ENCODE peak calls at places on chromosomes 2 and 18, in ten cellular contexts. One of them, this sample, is unnamed.

GRCh38 chr2:31688282-31688681 is 107.5 kb upstream of the SRD5A2 start:
- DNase-seq in GM13976: no peak
- DNase-seq in cardiac fibroblast: peak; percentile 19
- DNase-seq in GM10248: no peak
- DNase-seq in pancreas: no peak
- DNase-seq in upper lobe of right lung: no peak
- DNase-seq in endodermal cell: no peak
- DNase-seq in thyroid gland: no peak
- DNase-seq in adrenal gland: no peak
- DNase-seq in GM06990: no peak
- DNase-seq in this sample: peak; percentile 35

GRCh38 chr2:171210864-171211431 is 50.3 kb upstream of the TLK1 start:
- DNase-seq in pancreas: no peak
- DNase-seq in GM10248: peak; percentile 63
- DNase-seq in GM06990: peak; percentile 36
- DNase-seq in endodermal cell: no peak
- DNase-seq in thyroid gland: no peak
- DNase-seq in GM13976: peak; percentile 67
- DNase-seq in upper lobe of right lung: no peak
- DNase-seq in cardiac fibroblast: no peak
- DNase-seq in adrenal gland: no peak
- DNase-seq in this sample: peak; percentile 62

GRCh38 chr2:150663143-150663542 is 175.7 kb upstream of the RND3 start:
- DNase-seq in cardiac fibroblast: peak; percentile 95
- DNase-seq in GM06990: no peak
- DNase-seq in pancreas: no peak
- DNase-seq in endodermal cell: no peak
- DNase-seq in GM10248: no peak
- DNase-seq in thyroid gland: no peak
- DNase-seq in adrenal gland: no peak
- DNase-seq in GM13976: no peak
- DNase-seq in upper lobe of right lung: no peak
- DNase-seq in this sample: no peak

GRCh38 chr2:186853871-186854435 is 5.0 kb upstream of the ZSWIM2 start:
- DNase-seq in GM10248: no peak
- DNase-seq in GM13976: no peak
- DNase-seq in adrenal gland: no peak
- DNase-seq in upper lobe of right lung: no peak
- DNase-seq in thyroid gland: no peak
- DNase-seq in cardiac fibroblast: no peak
- DNase-seq in GM06990: no peak
- DNase-seq in endodermal cell: no peak
- DNase-seq in pancreas: no peak
- DNase-seq in this sample: no peak

GRCh38 chr2:165791811-165792454 is 2.1 kb downstream of the GALNT3 start:
- DNase-seq in GM10248: no peak
- DNase-seq in upper lobe of right lung: no peak
- DNase-seq in cardiac fibroblast: no peak
- DNase-seq in thyroid gland: no peak
- DNase-seq in GM06990: no peak
- DNase-seq in pancreas: no peak
- DNase-seq in endodermal cell: no peak
- DNase-seq in GM13976: no peak
- DNase-seq in adrenal gland: no peak
- DNase-seq in this sample: no peak

GRCh38 chr2:62304429-62305417 is 108.8 kb downstream of the B3GNT2 start:
- DNase-seq in pancreas: no peak
- DNase-seq in cardiac fibroblast: peak; percentile 97
- DNase-seq in GM13976: no peak
- DNase-seq in upper lobe of right lung: peak; percentile 83
- DNase-seq in GM06990: peak; percentile 53
- DNase-seq in thyroid gland: no peak
- DNase-seq in endodermal cell: peak; percentile 87
- DNase-seq in adrenal gland: peak; percentile 82
- DNase-seq in GM10248: no peak
- DNase-seq in this sample: peak; percentile 100

GRCh38 chr2:36184848-36185247 is 170.7 kb upstream of the CRIM1 start:
- DNase-seq in pancreas: no peak
- DNase-seq in thyroid gland: no peak
- DNase-seq in adrenal gland: no peak
- DNase-seq in endodermal cell: no peak
- DNase-seq in GM06990: no peak
- DNase-seq in GM10248: no peak
- DNase-seq in upper lobe of right lung: no peak
- DNase-seq in cardiac fibroblast: no peak
- DNase-seq in GM13976: no peak
- DNase-seq in this sample: no peak

GRCh38 chr18:76494181-76494540 is 881 bp downstream of the ZNF516 start:
- DNase-seq in cardiac fibroblast: peak; percentile 47
- DNase-seq in upper lobe of right lung: no peak
- DNase-seq in GM13976: no peak
- DNase-seq in thyroid gland: peak; percentile 53
- DNase-seq in GM10248: no peak
- DNase-seq in endodermal cell: peak; percentile 78
- DNase-seq in adrenal gland: peak; percentile 55
- DNase-seq in pancreas: no peak
- DNase-seq in GM06990: peak; percentile 51
- DNase-seq in this sample: peak; percentile 87

GRCh38 chr2:97765933-97766332 is 52.6 kb downstream of the ZAP70 start:
- DNase-seq in cardiac fibroblast: no peak
- DNase-seq in GM06990: no peak
- DNase-seq in thyroid gland: peak; percentile 79
- DNase-seq in upper lobe of right lung: no peak
- DNase-seq in GM10248: no peak
- DNase-seq in GM13976: no peak
- DNase-seq in endodermal cell: peak; percentile 22
- DNase-seq in pancreas: no peak
- DNase-seq in adrenal gland: no peak
- DNase-seq in this sample: no peak

GRCh38 chr2:97761192-97761591 is 47.8 kb downstream of the ZAP70 start:
- DNase-seq in endodermal cell: peak; percentile 49
- DNase-seq in cardiac fibroblast: no peak
- DNase-seq in GM13976: no peak
- DNase-seq in pancreas: no peak
- DNase-seq in adrenal gland: no peak
- DNase-seq in GM10248: no peak
- DNase-seq in thyroid gland: no peak
- DNase-seq in upper lobe of right lung: no peak
- DNase-seq in GM06990: no peak
- DNase-seq in this sample: no peak

GRCh38 chr2:97763176-97763845 is 49.9 kb downstream of the ZAP70 start:
- DNase-seq in GM10248: no peak
- DNase-seq in cardiac fibroblast: no peak
- DNase-seq in pancreas: no peak
- DNase-seq in thyroid gland: no peak
- DNase-seq in adrenal gland: no peak
- DNase-seq in GM13976: no peak
- DNase-seq in endodermal cell: peak; percentile 38
- DNase-seq in upper lobe of right lung: no peak
- DNase-seq in GM06990: no peak
- DNase-seq in this sample: peak; percentile 59

GRCh38 chr2:97766567-97766966 is 53.2 kb downstream of the ZAP70 start:
- DNase-seq in adrenal gland: no peak
- DNase-seq in cardiac fibroblast: peak; percentile 27
- DNase-seq in upper lobe of right lung: no peak
- DNase-seq in GM13976: no peak
- DNase-seq in pancreas: no peak
- DNase-seq in GM10248: no peak
- DNase-seq in endodermal cell: peak; percentile 5
- DNase-seq in GM06990: no peak
- DNase-seq in thyroid gland: peak; percentile 35
- DNase-seq in this sample: no peak

GRCh38 chr2:97764559-97765263 is 51.3 kb downstream of the ZAP70 start:
- DNase-seq in adrenal gland: no peak
- DNase-seq in upper lobe of right lung: no peak
- DNase-seq in thyroid gland: no peak
- DNase-seq in cardiac fibroblast: no peak
- DNase-seq in GM10248: no peak
- DNase-seq in pancreas: no peak
- DNase-seq in GM13976: no peak
- DNase-seq in endodermal cell: peak; percentile 45
- DNase-seq in GM06990: no peak
- DNase-seq in this sample: no peak
- TF ChIP-seq CTCF in adrenal gland: no peak
- TF ChIP-seq CTCF in upper lobe of right lung: no peak
- TF ChIP-seq CTCF in thyroid gland: no peak
- TF ChIP-seq CTCF in cardiac fibroblast: no peak
- TF ChIP-seq CTCF in GM10248: no peak
- TF ChIP-seq CTCF in pancreas: no peak
- TF ChIP-seq CTCF in GM13976: no peak
- TF ChIP-seq CTCF in endodermal cell: peak; percentile 45
- TF ChIP-seq CTCF in GM06990: no peak
- TF ChIP-seq CTCF in this sample: no peak

GRCh38 chr2:37573818-37574388 is 97.5 kb downstream of the CDC42EP3 start:
- DNase-seq in GM13976: no peak
- DNase-seq in GM10248: no peak
- DNase-seq in GM06990: no peak
- DNase-seq in thyroid gland: no peak
- DNase-seq in pancreas: no peak
- DNase-seq in cardiac fibroblast: no peak
- DNase-seq in endodermal cell: no peak
- DNase-seq in upper lobe of right lung: no peak
- DNase-seq in adrenal gland: no peak
- DNase-seq in this sample: no peak

GRCh38 chr2:37573406-37573805 is 98.0 kb downstream of the CDC42EP3 start:
- DNase-seq in cardiac fibroblast: no peak
- DNase-seq in GM10248: no peak
- DNase-seq in endodermal cell: no peak
- DNase-seq in adrenal gland: no peak
- DNase-seq in GM06990: no peak
- DNase-seq in thyroid gland: no peak
- DNase-seq in upper lobe of right lung: no peak
- DNase-seq in GM13976: no peak
- DNase-seq in pancreas: no peak
- DNase-seq in this sample: no peak

GRCh38 chr2:37579314-37579713 is 92.1 kb downstream of the CDC42EP3 start:
- DNase-seq in upper lobe of right lung: no peak
- DNase-seq in adrenal gland: no peak
- DNase-seq in GM13976: no peak
- DNase-seq in pancreas: no peak
- DNase-seq in endodermal cell: no peak
- DNase-seq in GM10248: no peak
- DNase-seq in cardiac fibroblast: no peak
- DNase-seq in GM06990: no peak
- DNase-seq in thyroid gland: no peak
- DNase-seq in this sample: no peak

GRCh38 chr2:37576831-37577230 is 94.6 kb downstream of the CDC42EP3 start:
- DNase-seq in thyroid gland: no peak
- DNase-seq in cardiac fibroblast: no peak
- DNase-seq in upper lobe of right lung: no peak
- DNase-seq in GM13976: no peak
- DNase-seq in adrenal gland: no peak
- DNase-seq in GM06990: no peak
- DNase-seq in pancreas: no peak
- DNase-seq in GM10248: no peak
- DNase-seq in endodermal cell: no peak
- DNase-seq in this sample: no peak

GRCh38 chr2:37575780-37576179 is 95.7 kb downstream of the CDC42EP3 start:
- DNase-seq in GM13976: no peak
- DNase-seq in adrenal gland: no peak
- DNase-seq in thyroid gland: no peak
- DNase-seq in upper lobe of right lung: no peak
- DNase-seq in pancreas: no peak
- DNase-seq in endodermal cell: no peak
- DNase-seq in cardiac fibroblast: no peak
- DNase-seq in GM06990: no peak
- DNase-seq in GM10248: no peak
- DNase-seq in this sample: peak; percentile 54
- TF ChIP-seq CTCF in GM13976: no peak
- TF ChIP-seq CTCF in adrenal gland: no peak
- TF ChIP-seq CTCF in thyroid gland: no peak
- TF ChIP-seq CTCF in upper lobe of right lung: no peak
- TF ChIP-seq CTCF in pancreas: no peak
- TF ChIP-seq CTCF in endodermal cell: peak; percentile 50
- TF ChIP-seq CTCF in cardiac fibroblast: no peak
- TF ChIP-seq CTCF in GM06990: no peak
- TF ChIP-seq CTCF in GM10248: no peak
- TF ChIP-seq CTCF in this sample: peak; percentile 8

GRCh38 chr2:54574860-54575247 is 118.7 kb downstream of the SPTBN1 start:
- DNase-seq in cardiac fibroblast: no peak
- DNase-seq in GM13976: no peak
- DNase-seq in thyroid gland: no peak
- DNase-seq in endodermal cell: no peak
- DNase-seq in upper lobe of right lung: no peak
- DNase-seq in GM06990: no peak
- DNase-seq in pancreas: no peak
- DNase-seq in GM10248: no peak
- DNase-seq in adrenal gland: no peak
- DNase-seq in this sample: peak; percentile 37
- TF ChIP-seq CTCF in cardiac fibroblast: no peak
- TF ChIP-seq CTCF in GM13976: no peak
- TF ChIP-seq CTCF in thyroid gland: no peak
- TF ChIP-seq CTCF in endodermal cell: peak; percentile 34
- TF ChIP-seq CTCF in upper lobe of right lung: no peak
- TF ChIP-seq CTCF in GM06990: no peak
- TF ChIP-seq CTCF in pancreas: no peak
- TF ChIP-seq CTCF in GM10248: no peak
- TF ChIP-seq CTCF in adrenal gland: no peak
- TF ChIP-seq CTCF in this sample: no peak

GRCh38 chr2:46674451-46674850 is 195.1 kb downstream of the TMEM247 start:
- DNase-seq in GM13976: no peak
- DNase-seq in upper lobe of right lung: no peak
- DNase-seq in GM10248: no peak
- DNase-seq in thyroid gland: no peak
- DNase-seq in endodermal cell: no peak
- DNase-seq in adrenal gland: no peak
- DNase-seq in GM06990: no peak
- DNase-seq in cardiac fibroblast: peak; percentile 33
- DNase-seq in pancreas: no peak
- DNase-seq in this sample: no peak

GRCh38 chr2:46669016-46669415 is 189.7 kb downstream of the TMEM247 start:
- DNase-seq in pancreas: no peak
- DNase-seq in upper lobe of right lung: no peak
- DNase-seq in thyroid gland: no peak
- DNase-seq in GM06990: no peak
- DNase-seq in GM13976: no peak
- DNase-seq in cardiac fibroblast: no peak
- DNase-seq in GM10248: no peak
- DNase-seq in endodermal cell: no peak
- DNase-seq in adrenal gland: no peak
- DNase-seq in this sample: no peak

GRCh38 chr2:46669996-46670793 is 190.8 kb downstream of the TMEM247 start:
- DNase-seq in pancreas: no peak
- DNase-seq in cardiac fibroblast: peak; percentile 65
- DNase-seq in thyroid gland: no peak
- DNase-seq in GM13976: no peak
- DNase-seq in adrenal gland: no peak
- DNase-seq in GM10248: no peak
- DNase-seq in endodermal cell: no peak
- DNase-seq in upper lobe of right lung: no peak
- DNase-seq in GM06990: no peak
- DNase-seq in this sample: no peak

GRCh38 chr2:46676198-46676597 is 196.8 kb downstream of the TMEM247 start:
- DNase-seq in endodermal cell: no peak
- DNase-seq in pancreas: no peak
- DNase-seq in GM13976: no peak
- DNase-seq in GM10248: no peak
- DNase-seq in adrenal gland: no peak
- DNase-seq in cardiac fibroblast: no peak
- DNase-seq in thyroid gland: no peak
- DNase-seq in upper lobe of right lung: no peak
- DNase-seq in GM06990: no peak
- DNase-seq in this sample: no peak

DNA sequence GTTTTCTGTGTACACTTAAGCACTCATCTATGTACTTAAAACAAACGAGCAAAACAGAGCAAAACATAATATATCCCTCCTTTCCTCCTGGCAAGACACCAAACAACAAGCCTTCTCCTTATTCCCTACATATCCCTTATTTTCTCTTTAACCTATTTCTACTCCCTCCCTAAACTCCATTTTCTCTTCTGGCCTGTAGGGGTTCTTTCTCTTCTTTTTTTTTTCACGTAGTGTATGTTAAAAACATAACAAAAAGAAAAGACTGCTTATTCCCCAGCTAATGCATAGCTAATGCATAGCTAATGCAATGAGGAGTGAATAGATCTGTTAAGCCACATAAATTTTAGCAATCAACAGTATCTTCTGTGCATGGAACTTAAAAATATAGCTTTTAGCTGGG is 193.4 kb downstream of the TMEM247 start:
- DNase-seq in upper lobe of right lung: no peak
- DNase-seq in GM13976: no peak
- DNase-seq in GM10248: no peak
- DNase-seq in pancreas: no peak
- DNase-seq in cardiac fibroblast: no peak
- DNase-seq in thyroid gland: no peak
- DNase-seq in endodermal cell: no peak
- DNase-seq in GM06990: no peak
- DNase-seq in adrenal gland: no peak
- DNase-seq in this sample: no peak
- TF ChIP-seq CTCF in upper lobe of right lung: no peak
- TF ChIP-seq CTCF in GM13976: no peak
- TF ChIP-seq CTCF in GM10248: no peak
- TF ChIP-seq CTCF in pancreas: no peak
- TF ChIP-seq CTCF in cardiac fibroblast: no peak
- TF ChIP-seq CTCF in thyroid gland: no peak
- TF ChIP-seq CTCF in endodermal cell: peak; percentile 62
- TF ChIP-seq CTCF in GM06990: no peak
- TF ChIP-seq CTCF in adrenal gland: no peak
- TF ChIP-seq CTCF in this sample: no peak